ENCODE peak calls at places on chromosomes 7 and 10, in six cellular contexts. One of them, this sample, is unnamed.
A peak's percentile ranks its signal among the peaks of the same experiment; 100 is the strongest.

GRCh38 chr10:123997486-123998196 is 95.8 kb downstream of the CHST15 start:
- DNase-seq in neuronal stem cell: no peak
- DNase-seq in mesenchymal stem cell: peak; percentile 95
- DNase-seq in IMR-90: peak; percentile 87
- DNase-seq in trophoblast cell: peak; percentile 46
- DNase-seq in H1: no peak
- DNase-seq in this sample: no peak

GRCh38 chr7:107076781-107077698 is 32.5 kb downstream of the PRKAR2B start:
- DNase-seq in mesenchymal stem cell: peak; percentile 54
- DNase-seq in H1: no peak
- DNase-seq in neuronal stem cell: no peak
- DNase-seq in IMR-90: no peak
- DNase-seq in trophoblast cell: peak; percentile 41
- DNase-seq in this sample: no peak

GRCh38 chr7:124996778-124997177 is 67.2 kb upstream of the POT1 start:
- DNase-seq in trophoblast cell: peak; percentile 43
- DNase-seq in neuronal stem cell: no peak
- DNase-seq in IMR-90: no peak
- DNase-seq in mesenchymal stem cell: peak; percentile 7
- DNase-seq in H1: no peak
- DNase-seq in this sample: peak; percentile 36

GRCh38 chr7:26538216-26538615 is 246.6 kb downstream of the SNX10 start:
- DNase-seq in mesenchymal stem cell: no peak
- DNase-seq in IMR-90: no peak
- DNase-seq in trophoblast cell: no peak
- DNase-seq in H1: no peak
- DNase-seq in neuronal stem cell: no peak
- DNase-seq in this sample: no peak

GRCh38 chr10:122530177-122530576 is 30.4 kb upstream of the DMBT1 start:
- DNase-seq in mesenchymal stem cell: no peak
- DNase-seq in IMR-90: no peak
- DNase-seq in H1: no peak
- DNase-seq in neuronal stem cell: no peak
- DNase-seq in trophoblast cell: no peak
- DNase-seq in this sample: no peak

GRCh38 chr10:61842755-61843497 is 58.6 kb upstream of the ARID5B start:
- DNase-seq in mesenchymal stem cell: peak; percentile 62
- DNase-seq in IMR-90: peak; percentile 77
- DNase-seq in neuronal stem cell: no peak
- DNase-seq in trophoblast cell: no peak
- DNase-seq in H1: no peak
- DNase-seq in this sample: no peak

GRCh38 chr10:72275351-72276012 is 1.8 kb downstream of the DDIT4 start:
- DNase-seq in IMR-90: peak; percentile 34
- DNase-seq in trophoblast cell: no peak
- DNase-seq in mesenchymal stem cell: no peak
- DNase-seq in neuronal stem cell: no peak
- DNase-seq in H1: no peak
- DNase-seq in this sample: no peak

GRCh38 chr7:45978010-45978681 is 57.1 kb upstream of the IGFBP3 start:
- DNase-seq in neuronal stem cell: peak; percentile 21
- DNase-seq in H1: no peak
- DNase-seq in IMR-90: peak; percentile 99
- DNase-seq in trophoblast cell: peak; percentile 98
- DNase-seq in mesenchymal stem cell: peak; percentile 98
- DNase-seq in this sample: peak; percentile 57

GRCh38 chr10:52322323-52322722 is 8.2 kb downstream of the DKK1 start:
- DNase-seq in mesenchymal stem cell: no peak
- DNase-seq in trophoblast cell: no peak
- DNase-seq in H1: no peak
- DNase-seq in IMR-90: no peak
- DNase-seq in neuronal stem cell: no peak
- DNase-seq in this sample: no peak

GRCh38 chr7:150954986-150955518 is 23.1 kb downstream of the KCNH2 start:
- DNase-seq in neuronal stem cell: no peak
- DNase-seq in H1: no peak
- DNase-seq in IMR-90: no peak
- DNase-seq in mesenchymal stem cell: no peak
- DNase-seq in trophoblast cell: no peak
- DNase-seq in this sample: no peak

GRCh38 chr7:155214328-155214986 is 83.2 kb upstream of the INSIG1 start:
- DNase-seq in H1: no peak
- DNase-seq in IMR-90: no peak
- DNase-seq in trophoblast cell: peak; percentile 45
- DNase-seq in neuronal stem cell: no peak
- DNase-seq in mesenchymal stem cell: no peak
- DNase-seq in this sample: no peak

GRCh38 chr7:112510743-112511110 is 29.9 kb downstream of the LSMEM1 start:
- DNase-seq in mesenchymal stem cell: no peak
- DNase-seq in H1: no peak
- DNase-seq in neuronal stem cell: no peak
- DNase-seq in IMR-90: no peak
- DNase-seq in trophoblast cell: no peak
- DNase-seq in this sample: no peak

GRCh38 chr7:36021917-36022550 is 131.0 kb upstream of the EEPD1 start:
- DNase-seq in mesenchymal stem cell: no peak
- DNase-seq in IMR-90: no peak
- DNase-seq in trophoblast cell: no peak
- DNase-seq in neuronal stem cell: no peak
- DNase-seq in H1: no peak
- DNase-seq in this sample: no peak

GRCh38 chr7:7510814-7511213 is 24.9 kb downstream of the COL28A1 start:
- DNase-seq in trophoblast cell: no peak
- DNase-seq in mesenchymal stem cell: no peak
- DNase-seq in H1: no peak
- DNase-seq in IMR-90: no peak
- DNase-seq in neuronal stem cell: no peak
- DNase-seq in this sample: no peak

GRCh38 chr7:4134631-4135030 is 547.5 kb upstream of the FOXK1 start:
- DNase-seq in IMR-90: no peak
- DNase-seq in H1: no peak
- DNase-seq in trophoblast cell: no peak
- DNase-seq in mesenchymal stem cell: no peak
- DNase-seq in neuronal stem cell: no peak
- DNase-seq in this sample: no peak

GRCh38 chr7:22481726-22482125 is 18.3 kb downstream of the STEAP1B start:
- DNase-seq in IMR-90: no peak
- DNase-seq in H1: no peak
- DNase-seq in mesenchymal stem cell: peak; percentile 4
- DNase-seq in trophoblast cell: no peak
- DNase-seq in neuronal stem cell: no peak
- DNase-seq in this sample: no peak

GRCh38 chr7:4267326-4268039 is 414.6 kb upstream of the FOXK1 start:
- DNase-seq in mesenchymal stem cell: no peak
- DNase-seq in trophoblast cell: no peak
- DNase-seq in H1: peak; percentile 39
- DNase-seq in neuronal stem cell: no peak
- DNase-seq in IMR-90: no peak
- DNase-seq in this sample: no peak

GRCh38 chr10:96820730-96821129 is 11.4 kb upstream of the LCOR start:
- DNase-seq in neuronal stem cell: no peak
- DNase-seq in trophoblast cell: no peak
- DNase-seq in mesenchymal stem cell: no peak
- DNase-seq in IMR-90: no peak
- DNase-seq in H1: no peak
- DNase-seq in this sample: no peak

GRCh38 chr7:147535619-147536200 is 1054.9 kb upstream of the C7orf33 start:
- DNase-seq in neuronal stem cell: no peak
- DNase-seq in IMR-90: peak; percentile 69
- DNase-seq in trophoblast cell: no peak
- DNase-seq in mesenchymal stem cell: peak; percentile 22
- DNase-seq in H1: no peak
- DNase-seq in this sample: no peak

GRCh38 chr7:415646-416525 is 103.8 kb downstream of the PDGFA start:
- DNase-seq in IMR-90: no peak
- DNase-seq in neuronal stem cell: no peak
- DNase-seq in trophoblast cell: no peak
- DNase-seq in H1: peak; percentile 44
- DNase-seq in mesenchymal stem cell: no peak
- DNase-seq in this sample: peak; percentile 24

GRCh38 chr7:154853063-154853726 is 149.7 kb downstream of the PAXIP1 start:
- DNase-seq in mesenchymal stem cell: no peak
- DNase-seq in neuronal stem cell: no peak
- DNase-seq in H1: no peak
- DNase-seq in trophoblast cell: no peak
- DNase-seq in IMR-90: no peak
- DNase-seq in this sample: no peak

GRCh38 chr10:88983939-88984338 is 6.7 kb upstream of the FAS start:
- DNase-seq in neuronal stem cell: no peak
- DNase-seq in H1: no peak
- DNase-seq in trophoblast cell: no peak
- DNase-seq in mesenchymal stem cell: no peak
- DNase-seq in IMR-90: no peak
- DNase-seq in this sample: no peak

DNA sequence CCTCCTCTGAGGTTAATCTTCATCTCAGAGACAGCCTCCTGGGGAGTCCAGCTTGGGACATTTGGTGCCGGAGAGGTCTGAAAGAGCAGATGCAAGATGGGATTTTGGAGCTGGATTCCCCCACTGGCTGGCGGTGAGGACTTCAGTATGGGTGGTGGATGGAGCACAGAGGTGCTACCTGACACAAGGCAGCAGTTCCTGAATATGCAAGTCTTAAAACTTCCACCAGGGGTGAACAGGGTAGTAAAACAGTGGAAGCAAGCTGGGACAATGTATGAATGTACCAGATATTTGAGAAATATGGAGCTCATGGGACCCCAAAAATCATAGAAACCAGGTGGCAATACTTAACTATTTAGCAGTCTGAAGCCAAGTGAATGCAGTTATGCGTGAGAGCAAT is 4.8 kb upstream of the TAF3 start:
- DNase-seq in neuronal stem cell: no peak
- DNase-seq in H1: no peak
- DNase-seq in trophoblast cell: no peak
- DNase-seq in IMR-90: no peak
- DNase-seq in mesenchymal stem cell: no peak
- DNase-seq in this sample: no peak
- H2AFZ ChIP-seq in neuronal stem cell: no peak overlapping the region
- H2AFZ ChIP-seq in H1: no peak overlapping the region
- H2AFZ ChIP-seq in trophoblast cell: no peak overlapping the region
- H2AFZ ChIP-seq in IMR-90: no peak overlapping the region
- H2AFZ ChIP-seq in mesenchymal stem cell: no peak overlapping the region
- H2AFZ ChIP-seq in this sample: no peak overlapping the region

GRCh38 chr7:128097211-128097731 is 66.0 kb upstream of the LRRC4 start:
- DNase-seq in H1: no peak
- DNase-seq in IMR-90: peak; percentile 38
- DNase-seq in mesenchymal stem cell: no peak
- DNase-seq in neuronal stem cell: no peak
- DNase-seq in trophoblast cell: no peak
- DNase-seq in this sample: no peak
- H3K14ac ChIP-seq in H1: no peak overlapping the region
- H3K14ac ChIP-seq in IMR-90: no peak overlapping the region
- H3K14ac ChIP-seq in mesenchymal stem cell: no peak overlapping the region
- H3K14ac ChIP-seq in neuronal stem cell: no peak overlapping the region
- H3K14ac ChIP-seq in trophoblast cell: no peak overlapping the region
- H3K14ac ChIP-seq in this sample: no peak overlapping the region

DNA sequence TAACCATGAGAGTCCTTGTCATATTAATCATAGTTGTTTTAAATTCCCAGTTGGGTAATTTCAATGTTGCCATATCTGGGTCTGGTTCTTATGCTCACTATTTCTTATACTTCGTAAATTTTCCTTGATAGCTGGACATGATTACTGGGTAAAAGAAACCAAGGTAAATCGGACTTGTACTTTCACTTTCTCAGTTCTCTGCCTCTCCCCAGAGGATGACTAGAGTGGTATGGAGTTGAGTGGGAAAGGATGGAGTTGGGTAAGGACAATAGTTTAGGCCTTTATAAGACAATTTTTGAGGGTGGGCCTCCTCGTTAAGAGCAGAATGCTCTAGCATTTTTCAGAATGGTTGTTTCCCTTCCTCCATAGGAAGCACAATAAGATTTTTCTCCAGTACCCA is 106.1 kb downstream of the CRPPA start:
- DNase-seq in neuronal stem cell: no peak
- DNase-seq in trophoblast cell: no peak
- DNase-seq in mesenchymal stem cell: no peak
- DNase-seq in IMR-90: no peak
- DNase-seq in H1: no peak
- DNase-seq in this sample: no peak
- H2AFZ ChIP-seq in neuronal stem cell: no peak overlapping the region
- H2AFZ ChIP-seq in trophoblast cell: no peak overlapping the region
- H2AFZ ChIP-seq in mesenchymal stem cell: no peak overlapping the region
- H2AFZ ChIP-seq in IMR-90: no peak overlapping the region
- H2AFZ ChIP-seq in H1: no peak overlapping the region
- H2AFZ ChIP-seq in this sample: no peak overlapping the region

GRCh38 chr10:79079074-79079397 is 10.3 kb downstream of the ZMIZ1 start:
- DNase-seq in neuronal stem cell: no peak
- DNase-seq in IMR-90: no peak
- DNase-seq in mesenchymal stem cell: peak; percentile 51
- DNase-seq in trophoblast cell: no peak
- DNase-seq in H1: no peak
- DNase-seq in this sample: no peak

GRCh38 chr10:79077488-79078173 is 8.9 kb downstream of the ZMIZ1 start:
- DNase-seq in neuronal stem cell: no peak
- DNase-seq in mesenchymal stem cell: no peak
- DNase-seq in trophoblast cell: no peak
- DNase-seq in H1: no peak
- DNase-seq in IMR-90: no peak
- DNase-seq in this sample: no peak

GRCh38 chr10:79078367-79079073 is 9.8 kb downstream of the ZMIZ1 start:
- DNase-seq in trophoblast cell: no peak
- DNase-seq in IMR-90: no peak
- DNase-seq in mesenchymal stem cell: no peak
- DNase-seq in neuronal stem cell: no peak
- DNase-seq in H1: no peak
- DNase-seq in this sample: no peak

GRCh38 chr10:79081353-79082034 is 12.7 kb downstream of the ZMIZ1 start:
- DNase-seq in H1: no peak
- DNase-seq in IMR-90: peak; percentile 96
- DNase-seq in mesenchymal stem cell: peak; percentile 94
- DNase-seq in trophoblast cell: peak; percentile 20
- DNase-seq in neuronal stem cell: no peak
- DNase-seq in this sample: no peak

DNA sequence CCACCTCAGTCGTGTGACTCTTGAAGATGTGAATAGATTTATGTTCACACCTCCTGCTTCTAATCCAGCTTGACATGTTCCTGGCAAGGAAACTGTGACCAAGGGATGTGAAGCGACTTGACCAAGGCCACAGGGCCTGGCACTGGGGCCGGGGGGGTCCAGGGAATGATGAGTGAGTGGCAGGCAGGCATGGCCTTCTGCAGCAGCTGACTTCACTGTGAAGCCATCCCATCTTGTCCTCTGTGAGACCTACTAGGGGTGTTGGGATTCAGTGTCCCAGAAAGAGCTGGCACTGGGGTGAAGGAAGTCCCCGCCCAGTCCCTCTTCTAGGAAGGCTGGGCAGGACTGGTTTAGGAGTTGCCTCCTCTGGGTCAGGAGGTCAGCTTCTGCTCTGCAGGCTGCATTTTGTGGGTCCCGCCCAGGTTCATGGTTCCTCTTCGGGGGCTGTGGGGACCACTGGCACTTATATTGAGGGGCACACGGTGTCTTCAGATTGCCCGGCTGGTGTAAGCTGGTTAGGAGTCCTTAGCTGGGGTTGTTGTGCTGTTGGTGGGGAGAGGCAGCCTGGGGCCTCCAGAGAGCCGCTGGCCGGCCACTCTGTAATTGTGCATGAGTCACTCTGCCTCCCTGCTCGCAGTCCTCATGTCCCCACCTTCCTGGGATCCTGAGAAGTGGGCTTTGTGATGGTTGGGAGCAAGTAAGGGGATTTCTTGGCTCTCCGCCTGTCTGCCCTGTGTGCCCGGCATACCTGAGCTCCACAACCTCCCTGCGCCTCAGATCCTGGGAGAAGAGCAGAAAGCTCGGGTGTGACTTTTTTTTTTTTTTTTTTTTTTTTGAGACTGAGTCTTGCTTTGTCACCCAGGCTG is 11.0 kb downstream of the ZMIZ1 start:
- DNase-seq in mesenchymal stem cell: peak; percentile 90
- DNase-seq in IMR-90: peak; percentile 71
- DNase-seq in neuronal stem cell: no peak
- DNase-seq in H1: no peak
- DNase-seq in trophoblast cell: no peak
- DNase-seq in this sample: no peak
- H3K14ac ChIP-seq in mesenchymal stem cell: peak overlapping the region; percentile 44
- H3K14ac ChIP-seq in IMR-90: peak overlapping the region; percentile 53
- H3K14ac ChIP-seq in neuronal stem cell: no peak overlapping the region
- H3K14ac ChIP-seq in H1: no peak overlapping the region
- H3K14ac ChIP-seq in trophoblast cell: peak overlapping the region; percentile 38
- H3K14ac ChIP-seq in this sample: no peak overlapping the region

This sample was measured in H9.